ENCODE peak calls at places on chromosome 1, in six cellular contexts. L is stimulated activated CD8-positive, alpha-beta memory T cell treated with anti-CD3 and anti-CD28 coated beads, Interleukin-15, amount 100 ng/mL, for 4 hours; H is astrocyte of the spinal cord; F is iPS-NIHi11; T is AG08395; O is GM10248. A is an unnamed sample.

GRCh38 chr1:199948587-199949280 is 78.8 kb upstream of the NR5A2 start:
- DNase-seq in H (no peak), T (no peak), L (no peak), F (no peak), O (no peak), A (no peak)

GRCh38 chr1:199490804-199491527 is 536.5 kb upstream of the NR5A2 start:
- DNase-seq in O (no peak), H (peak; percentile 80), L (no peak), T (no peak), F (peak; percentile 11), A (no peak)

GRCh38 chr1:228837817-228838716 is 102.8 kb downstream of the RHOU start:
- DNase-seq in H (peak; percentile 96), O (peak; percentile 43), L (no peak), T (peak; percentile 60), F (no peak), A (no peak)

GRCh38 chr1:81221564-81221963 is 579.2 kb upstream of the ADGRL2 start:
- DNase-seq in F (no peak), H (no peak), O (no peak), T (no peak), L (no peak), A (no peak)

GRCh38 chr1:234899041-234899787 is 229.4 kb downstream of the TOMM20 start:
- DNase-seq in H (peak; percentile 32), L (no peak), F (peak; percentile 38), O (no peak), T (peak; percentile 61), A (no peak)

GRCh38 chr1:10914056-10914455 is 98.4 kb upstream of the TARDBP start:
- DNase-seq in L (no peak), H (no peak), F (no peak), O (no peak), T (no peak), A (no peak)

GRCh38 chr1:151537112-151537511 is 3.0 kb upstream of the TUFT1 start:
- DNase-seq in F (no peak), L (no peak), H (peak; percentile 96), T (peak; percentile 77), O (no peak), A (no peak)

GRCh38 chr1:87560961-87561360 is 232.3 kb downstream of the LMO4 start:
- DNase-seq in O (no peak), L (no peak), F (no peak), T (no peak), H (no peak), A (no peak)

GRCh38 chr1:247332901-247333361 is 1.3 kb upstream of the ZNF496 start:
- DNase-seq in H (no peak), O (no peak), F (no peak), T (no peak), L (no peak), A (no peak)

GRCh38 chr1:3543076-3544049 is 67.9 kb downstream of the MEGF6 start:
- DNase-seq in F (peak; percentile 76), T (peak; percentile 98), H (peak; percentile 89), O (no peak), L (no peak), A (no peak)

GRCh38 chr1:226882187-226882586 is 11.8 kb downstream of the PSEN2 start:
- DNase-seq in F (no peak), O (no peak), H (no peak), L (no peak), T (no peak), A (no peak)

GRCh38 chr1:34696230-34696629 is 58.6 kb upstream of the GJB5 start:
- DNase-seq in T (peak; percentile 29), H (no peak), L (no peak), F (no peak), O (no peak), A (no peak)

GRCh38 chr1:21852282-21853129 is 40.4 kb downstream of the LDLRAD2 start:
- DNase-seq in T (no peak), H (no peak), O (peak; percentile 80), L (no peak), F (no peak), A (peak; percentile 50)

GRCh38 chr1:53449026-53449425 is 10.2 kb upstream of the DMRTB1 start:
- DNase-seq in H (peak; percentile 68), F (no peak), L (no peak), T (peak; percentile 76), O (no peak), A (no peak)

GRCh38 chr1:59332983-59333382 is 36.1 kb downstream of the FGGY start:
- DNase-seq in T (peak; percentile 57), L (no peak), O (no peak), F (no peak), H (peak; percentile 71), A (no peak)

GRCh38 chr1:28579374-28579773 is 12.7 kb upstream of the RAB42 start:
- DNase-seq in F (no peak), O (no peak), H (no peak), T (no peak), L (no peak), A (no peak)

GRCh38 chr1:235078927-235079381 is 49.7 kb downstream of the TOMM20 start:
- DNase-seq in H (peak; percentile 54), O (no peak), L (no peak), F (no peak), T (peak; percentile 65), A (peak; percentile 34)

GRCh38 chr1:15178571-15179484 is 25.3 kb downstream of the TMEM51 start:
- DNase-seq in T (peak; percentile 94), F (no peak), H (peak; percentile 95), O (no peak), L (no peak), A (no peak)

GRCh38 chr1:232596666-232597303 is 33.1 kb downstream of the SIPA1L2 start:
- DNase-seq in L (no peak), T (no peak), O (peak; percentile 26), H (no peak), F (no peak), A (no peak)

GRCh38 chr1:243943671-243944428 is 93.8 kb upstream of the AKT3 start:
- DNase-seq in O (no peak), F (no peak), T (no peak), L (no peak), H (no peak), A (no peak)

GRCh38 chr1:50710099-50710498 is 250.0 kb downstream of the FAF1 start:
- DNase-seq in O (no peak), H (no peak), L (no peak), T (no peak), F (no peak), A (no peak)

GRCh38 chr1:39829791-39830533 is 41.3 kb upstream of the BMP8B start:
- DNase-seq in L (no peak), T (peak; percentile 17), F (no peak), O (no peak), H (no peak), A (no peak)

GRCh38 chr1:119660253-119661078 is 12.4 kb upstream of the ZNF697 start:
- DNase-seq in F (no peak), O (no peak), H (no peak), T (no peak), L (no peak), A (no peak)

GRCh38 chr1:27403931-27404330 is 11.5 kb downstream of the GPR3 start:
- DNase-seq in L (no peak), H (no peak), O (no peak), F (no peak), T (no peak), A (no peak)

GRCh38 chr1:219670426-219671149 is 57.7 kb upstream of the ZC3H11B start:
- DNase-seq in T (no peak), O (no peak), H (no peak), F (no peak), L (no peak), A (no peak)

A was measured in GM06990.